ENCODE peak calls at places on chromosomes 12 and 14, in five cellular contexts. One of them, this sample, is unnamed. For H3K4me1, the result is how much of the 10 kb centered on the place peaks cover.

GRCh38 chr12:49909826-49910225 is 6.1 kb upstream of the FAIM2 start:
- DNase-seq in uterus: no peak
- DNase-seq in RWPE2: peak
- DNase-seq in lung: peak
- DNase-seq in OCI-LY7: no peak
- DNase-seq in this sample: no peak

GRCh38 chr12:46260153-46260912 is 8.5 kb downstream of the SLC38A1 start:
- DNase-seq in lung: no peak
- DNase-seq in OCI-LY7: no peak
- DNase-seq in RWPE2: no peak
- DNase-seq in uterus: no peak
- DNase-seq in this sample: no peak

GRCh38 chr14:41663478-41663845 is 56.8 kb downstream of the LRFN5 start:
- DNase-seq in OCI-LY7: no peak
- DNase-seq in uterus: no peak
- DNase-seq in RWPE2: no peak
- DNase-seq in lung: no peak
- DNase-seq in this sample: no peak

GRCh38 chr12:28145211-28145610 is 45.0 kb upstream of the CCDC91 start:
- DNase-seq in RWPE2: no peak
- DNase-seq in lung: no peak
- DNase-seq in OCI-LY7: no peak
- DNase-seq in uterus: no peak
- DNase-seq in this sample: no peak

GRCh38 chr12:38384816-38385491 is 68.4 kb downstream of the ALG10B start:
- DNase-seq in uterus: no peak
- DNase-seq in RWPE2: peak
- DNase-seq in lung: no peak
- DNase-seq in OCI-LY7: no peak
- DNase-seq in this sample: no peak

GRCh38 chr12:52250048-52250990 is 17.3 kb downstream of the KRT7 start:
- DNase-seq in uterus: no peak
- DNase-seq in lung: no peak
- DNase-seq in RWPE2: peak
- DNase-seq in OCI-LY7: no peak
- DNase-seq in this sample: no peak

GRCh38 chr12:107404981-107405380 is 280.6 kb upstream of the PWP1 start:
- DNase-seq in uterus: no peak
- DNase-seq in lung: no peak
- DNase-seq in OCI-LY7: peak
- DNase-seq in RWPE2: no peak
- DNase-seq in this sample: no peak

GRCh38 chr14:27927519-27927918 is 839.1 kb upstream of the FOXG1 start:
- DNase-seq in OCI-LY7: no peak
- DNase-seq in lung: no peak
- DNase-seq in uterus: no peak
- DNase-seq in RWPE2: no peak
- DNase-seq in this sample: no peak

GRCh38 chr14:32813401-32813800 is 125.3 kb upstream of the NPAS3 start:
- DNase-seq in lung: no peak
- DNase-seq in OCI-LY7: no peak
- DNase-seq in uterus: no peak
- DNase-seq in RWPE2: no peak
- DNase-seq in this sample: no peak

DNA sequence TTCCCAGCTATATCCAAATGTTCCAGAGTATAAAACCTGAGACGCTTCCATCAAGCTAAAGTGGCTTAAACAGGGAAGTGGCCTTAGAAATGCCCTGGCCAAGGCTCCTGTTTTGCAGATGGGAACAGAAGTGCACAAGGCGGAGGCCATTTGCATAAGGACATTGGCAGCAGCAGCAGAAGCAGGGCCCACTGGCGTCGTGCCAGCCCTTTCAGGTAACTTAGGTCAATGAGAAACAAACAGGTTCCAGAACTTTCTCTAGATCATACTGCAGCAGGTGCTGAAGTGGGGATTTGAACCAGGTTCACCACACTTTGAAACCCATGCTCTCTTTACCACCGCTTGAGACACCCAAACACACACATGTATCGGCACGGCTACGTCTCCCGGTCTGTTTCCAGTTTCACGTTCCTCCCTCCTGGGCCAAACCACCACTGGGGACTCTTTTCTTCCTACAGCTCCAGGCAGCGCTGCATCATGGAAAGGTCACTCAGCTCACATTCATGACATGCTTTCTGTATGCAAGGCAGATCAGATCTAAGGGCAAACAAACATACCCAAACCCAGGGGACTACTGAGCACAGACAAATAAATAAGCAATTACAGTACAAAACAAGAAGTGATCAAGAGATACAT is 46.0 kb upstream of the PLEKHG6 start:
- DNase-seq in uterus: no peak
- DNase-seq in lung: peak
- DNase-seq in OCI-LY7: no peak
- DNase-seq in RWPE2: no peak
- DNase-seq in this sample: no peak
- H3K4me1 ChIP-seq in uterus: under half
- H3K4me1 ChIP-seq in lung: under half
- H3K4me1 ChIP-seq in OCI-LY7: under half
- H3K4me1 ChIP-seq in RWPE2: under half
- H3K4me1 ChIP-seq in this sample: under half

GRCh38 chr14:81143793-81144192 is 77.0 kb downstream of the GTF2A1 start:
- DNase-seq in uterus: no peak
- DNase-seq in lung: no peak
- DNase-seq in RWPE2: no peak
- DNase-seq in OCI-LY7: no peak
- DNase-seq in this sample: no peak
- H3K27ac ChIP-seq in uterus: no peak
- H3K27ac ChIP-seq in lung: no peak
- H3K27ac ChIP-seq in RWPE2: no peak
- H3K27ac ChIP-seq in OCI-LY7: no peak
- H3K27ac ChIP-seq in this sample: no peak

GRCh38 chr14:63282997-63283396 is 35.7 kb downstream of the GPHB5 start:
- DNase-seq in OCI-LY7: no peak
- DNase-seq in RWPE2: no peak
- DNase-seq in lung: no peak
- DNase-seq in uterus: no peak
- DNase-seq in this sample: no peak

GRCh38 chr14:63287661-63288483 is 30.9 kb downstream of the GPHB5 start:
- DNase-seq in RWPE2: no peak
- DNase-seq in OCI-LY7: no peak
- DNase-seq in uterus: no peak
- DNase-seq in lung: no peak
- DNase-seq in this sample: no peak

GRCh38 chr14:63286071-63286470 is 32.7 kb downstream of the GPHB5 start:
- DNase-seq in lung: no peak
- DNase-seq in OCI-LY7: no peak
- DNase-seq in uterus: no peak
- DNase-seq in RWPE2: no peak
- DNase-seq in this sample: no peak

GRCh38 chr14:63288853-63289252 is 29.9 kb downstream of the GPHB5 start:
- DNase-seq in OCI-LY7: no peak
- DNase-seq in uterus: no peak
- DNase-seq in RWPE2: no peak
- DNase-seq in lung: no peak
- DNase-seq in this sample: no peak

DNA sequence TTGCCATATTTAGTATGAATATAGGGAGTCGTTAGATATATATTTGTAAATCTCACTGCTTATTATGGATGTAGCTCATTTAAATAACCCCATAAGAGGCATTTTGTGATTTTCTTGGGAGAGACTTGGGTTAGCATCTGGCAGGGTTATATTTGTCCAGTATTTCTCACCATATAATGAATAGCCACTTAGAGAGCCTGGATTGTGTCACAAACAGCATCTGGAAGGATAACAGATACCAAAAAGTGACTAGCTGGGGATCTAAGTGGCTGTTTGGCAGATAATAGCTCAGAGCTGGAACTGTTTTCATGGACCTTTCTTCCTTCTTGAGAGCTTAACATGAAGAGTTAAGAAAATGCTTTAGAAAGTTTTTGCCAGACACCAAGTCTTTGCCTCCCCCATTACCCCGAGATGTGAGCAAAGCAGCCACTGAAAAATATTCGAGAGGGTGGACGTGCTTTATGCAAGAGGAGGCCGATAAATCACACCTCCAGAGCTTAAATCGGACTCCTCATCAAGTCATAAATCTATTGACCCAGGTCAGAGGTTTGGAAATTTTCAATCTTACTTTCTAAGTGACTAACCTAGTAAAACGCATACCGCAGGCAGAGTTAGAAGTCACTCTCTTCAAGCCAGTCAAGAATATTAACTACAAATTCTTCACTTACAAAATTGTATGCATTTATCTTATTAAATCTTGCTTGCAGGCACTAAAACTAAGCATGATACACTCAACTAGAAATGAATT is 35.1 kb downstream of the GPHB5 start:
- DNase-seq in OCI-LY7: no peak
- DNase-seq in uterus: peak
- DNase-seq in lung: no peak
- DNase-seq in RWPE2: no peak
- DNase-seq in this sample: no peak
- H3K4me3 ChIP-seq in OCI-LY7: no peak
- H3K4me3 ChIP-seq in uterus: no peak
- H3K4me3 ChIP-seq in lung: no peak
- H3K4me3 ChIP-seq in RWPE2: no peak
- H3K4me3 ChIP-seq in this sample: no peak

GRCh38 chr14:95485222-95485819 is 31.1 kb downstream of the SYNE3 start:
- DNase-seq in lung: no peak
- DNase-seq in OCI-LY7: no peak
- DNase-seq in RWPE2: no peak
- DNase-seq in uterus: no peak
- DNase-seq in this sample: no peak
- H3K4me1 ChIP-seq in lung: under half
- H3K4me1 ChIP-seq in OCI-LY7: half or more
- H3K4me1 ChIP-seq in RWPE2: under half
- H3K4me1 ChIP-seq in uterus: under half
- H3K4me1 ChIP-seq in this sample: under half

DNA sequence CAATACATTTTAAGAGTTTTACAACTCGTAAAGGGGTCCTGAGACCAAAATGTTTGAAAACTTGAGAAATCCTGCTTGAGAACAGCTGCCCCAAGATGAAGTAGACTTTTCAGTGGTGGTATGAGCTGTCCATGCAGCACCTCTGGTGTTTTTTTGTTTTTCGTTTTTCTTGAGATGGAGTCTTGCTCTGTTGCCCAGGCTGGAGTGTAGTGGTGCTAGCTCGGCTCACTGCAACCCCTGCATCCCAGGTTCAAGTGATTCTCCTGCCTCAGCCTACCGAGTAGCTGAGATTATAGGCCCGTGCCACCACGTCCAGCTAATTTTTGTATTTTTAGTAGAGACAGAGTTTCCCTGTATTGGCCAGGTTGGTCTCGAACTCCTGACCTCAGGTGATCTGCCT is 5.5 kb downstream of the PAPOLA start:
- DNase-seq in RWPE2: no peak
- DNase-seq in uterus: no peak
- DNase-seq in OCI-LY7: no peak
- DNase-seq in lung: no peak
- DNase-seq in this sample: no peak
- H3K27ac ChIP-seq in RWPE2: no peak
- H3K27ac ChIP-seq in uterus: no peak
- H3K27ac ChIP-seq in OCI-LY7: no peak
- H3K27ac ChIP-seq in lung: no peak
- H3K27ac ChIP-seq in this sample: no peak

GRCh38 chr14:22588419-22589095 is 467 bp downstream of the DAD1 start:
- DNase-seq in uterus: no peak
- DNase-seq in lung: no peak
- DNase-seq in OCI-LY7: no peak
- DNase-seq in RWPE2: no peak
- DNase-seq in this sample: peak
- H3K4me3 ChIP-seq in uterus: peak
- H3K4me3 ChIP-seq in lung: peak
- H3K4me3 ChIP-seq in OCI-LY7: peak
- H3K4me3 ChIP-seq in RWPE2: peak
- H3K4me3 ChIP-seq in this sample: peak

GRCh38 chr14:49997991-49998390 is 105.1 kb downstream of the ARF6 start:
- DNase-seq in OCI-LY7: no peak
- DNase-seq in uterus: no peak
- DNase-seq in RWPE2: no peak
- DNase-seq in lung: no peak
- DNase-seq in this sample: no peak
- H3K4me1 ChIP-seq in OCI-LY7: under half
- H3K4me1 ChIP-seq in uterus: under half
- H3K4me1 ChIP-seq in RWPE2: under half
- H3K4me1 ChIP-seq in lung: under half
- H3K4me1 ChIP-seq in this sample: half or more

GRCh38 chr14:73344304-73344703 is 107.0 kb downstream of the PAPLN start:
- DNase-seq in RWPE2: no peak
- DNase-seq in lung: no peak
- DNase-seq in uterus: no peak
- DNase-seq in OCI-LY7: no peak
- DNase-seq in this sample: no peak

GRCh38 chr14:73339206-73339605 is 101.9 kb downstream of the PAPLN start:
- DNase-seq in RWPE2: no peak
- DNase-seq in uterus: no peak
- DNase-seq in OCI-LY7: no peak
- DNase-seq in lung: no peak
- DNase-seq in this sample: no peak

GRCh38 chr14:73338551-73338950 is 101.2 kb downstream of the PAPLN start:
- DNase-seq in uterus: no peak
- DNase-seq in RWPE2: no peak
- DNase-seq in lung: no peak
- DNase-seq in OCI-LY7: no peak
- DNase-seq in this sample: no peak

GRCh38 chr14:73339846-73340565 is 102.7 kb downstream of the PAPLN start:
- DNase-seq in uterus: no peak
- DNase-seq in lung: no peak
- DNase-seq in RWPE2: no peak
- DNase-seq in OCI-LY7: no peak
- DNase-seq in this sample: no peak

GRCh38 chr14:73342670-73343069 is 105.4 kb downstream of the PAPLN start:
- DNase-seq in uterus: no peak
- DNase-seq in lung: no peak
- DNase-seq in RWPE2: no peak
- DNase-seq in OCI-LY7: no peak
- DNase-seq in this sample: no peak
- H3K27ac ChIP-seq in uterus: no peak
- H3K27ac ChIP-seq in lung: no peak
- H3K27ac ChIP-seq in RWPE2: no peak
- H3K27ac ChIP-seq in OCI-LY7: no peak
- H3K27ac ChIP-seq in this sample: no peak

GRCh38 chr14:22854963-22855724 is 16.4 kb upstream of the LRP10 start:
- DNase-seq in OCI-LY7: no peak
- DNase-seq in uterus: no peak
- DNase-seq in lung: no peak
- DNase-seq in RWPE2: peak
- DNase-seq in this sample: no peak

GRCh38 chr14:22856428-22856827 is 15.1 kb upstream of the LRP10 start:
- DNase-seq in lung: no peak
- DNase-seq in RWPE2: no peak
- DNase-seq in OCI-LY7: no peak
- DNase-seq in uterus: no peak
- DNase-seq in this sample: no peak

GRCh38 chr14:22850944-22851790 is 14.8 kb downstream of the MMP14 start:
- DNase-seq in OCI-LY7: no peak
- DNase-seq in lung: peak
- DNase-seq in RWPE2: peak
- DNase-seq in uterus: peak
- DNase-seq in this sample: no peak

GRCh38 chr14:22852599-22852939 is 16.2 kb downstream of the MMP14 start:
- DNase-seq in uterus: peak
- DNase-seq in lung: no peak
- DNase-seq in RWPE2: peak
- DNase-seq in OCI-LY7: no peak
- DNase-seq in this sample: no peak

GRCh38 chr14:22852940-22853767 is 16.8 kb downstream of the MMP14 start:
- DNase-seq in RWPE2: peak
- DNase-seq in lung: peak
- DNase-seq in uterus: peak
- DNase-seq in OCI-LY7: peak
- DNase-seq in this sample: peak
- H3K4me3 ChIP-seq in RWPE2: peak
- H3K4me3 ChIP-seq in lung: no peak
- H3K4me3 ChIP-seq in uterus: peak
- H3K4me3 ChIP-seq in OCI-LY7: peak
- H3K4me3 ChIP-seq in this sample: peak